ENCODE peak calls at places on chromosomes 7 and 10, in six cellular contexts. S is IMR-90, G is lower leg skin, U is HFF-Myc, M is A549, L is endothelial cell of umbilical vein. E is an unnamed sample.

GRCh38 chr10:130493446-130494198 is 357.4 kb downstream of the GLRX3 start:
- DNase-seq in S (no peak), G (no peak), U (no peak), M (no peak), L (no peak), E (no peak)

GRCh38 chr10:73991203-73991602 is 6.7 kb upstream of the VCL start:
- DNase-seq in S (no peak), G (no peak), U (no peak), M (no peak), L (no peak), E (no peak)

GRCh38 chr10:89115876-89116627 is 91.1 kb downstream of the CH25H start:
- DNase-seq in S (peak), G (no peak), U (no peak), M (peak), L (peak), E (no peak)

GRCh38 chr10:5611899-5612680 is 54.3 kb downstream of the ASB13 start:
- DNase-seq in S (no peak), G (no peak), U (no peak), M (no peak), L (no peak), E (no peak)

GRCh38 chr7:106217089-106217542 is 67.7 kb downstream of the NAMPT start:
- DNase-seq in S (peak), G (peak), U (peak), M (peak), L (peak), E (no peak)

GRCh38 chr10:123614888-123615287 is 51.3 kb upstream of the GPR26 start:
- DNase-seq in S (peak), G (peak), U (peak), M (peak), L (peak), E (peak)

GRCh38 chr10:17787087-17787942 is 21.8 kb upstream of the MRC1 start:
- DNase-seq in S (peak), G (no peak), U (peak), M (no peak), L (peak), E (no peak)

GRCh38 chr7:91240546-91240945 is 23.7 kb upstream of the FZD1 start:
- DNase-seq in S (peak), G (peak), U (no peak), M (no peak), L (no peak), E (no peak)

GRCh38 chr10:73585223-73585784 is 5.8 kb downstream of the USP54 start:
- DNase-seq in S (peak), G (no peak), U (no peak), M (no peak), L (no peak), E (no peak)

GRCh38 chr7:7920481-7920880 is 48.1 kb upstream of the GLCCI1 start:
- DNase-seq in S (no peak), G (no peak), U (no peak), M (no peak), L (no peak), E (no peak)

GRCh38 chr7:52944916-52945315 is 90.5 kb upstream of the POM121L12 start:
- DNase-seq in S (no peak), G (no peak), U (no peak), M (no peak), L (no peak), E (no peak)

GRCh38 chr10:76874151-76874550 is 763.5 kb downstream of the KCNMA1 start:
- DNase-seq in S (no peak), G (peak), U (no peak), M (no peak), L (no peak), E (no peak)

GRCh38 chr7:23469150-23469960 is 936 bp downstream of the IGF2BP3 start:
- DNase-seq in S (no peak), G (no peak), U (no peak), M (no peak), L (peak), E (no peak)

GRCh38 chr10:9209105-9209798 is 1154.8 kb downstream of the GATA3 start:
- DNase-seq in S (peak), G (peak), U (peak), M (peak), L (peak), E (peak)

GRCh38 chr10:29735628-29736324 is 101.0 kb upstream of the SVIL start:
- DNase-seq in S (peak), G (peak), U (no peak), M (peak), L (peak), E (peak)

GRCh38 chr10:1156616-1156886 is 100.4 kb downstream of the WDR37 start:
- DNase-seq in S (no peak), G (no peak), U (no peak), M (no peak), L (no peak), E (no peak)

GRCh38 chr10:78470267-78471103 is 436.8 kb downstream of the RPS24 start:
- DNase-seq in S (peak), G (peak), U (no peak), M (no peak), L (no peak), E (no peak)

GRCh38 chr7:44196450-44196872 is 4.3 kb upstream of the YKT6 start:
- DNase-seq in S (peak), G (no peak), U (peak), M (peak), L (peak), E (no peak)

GRCh38 chr7:34523233-34523918 is 134.6 kb upstream of the NPSR1 start:
- DNase-seq in S (no peak), G (no peak), U (no peak), M (no peak), L (no peak), E (no peak)

GRCh38 chr7:115635876-115636275 is 394.7 kb downstream of the TFEC start:
- DNase-seq in S (no peak), G (no peak), U (no peak), M (no peak), L (peak), E (no peak)

GRCh38 chr7:105849122-105849855 is 27.1 kb downstream of the ATXN7L1 start:
- DNase-seq in S (no peak), G (no peak), U (no peak), M (no peak), L (peak), E (no peak)

GRCh38 chr7:108492742-108493141 is 33.2 kb downstream of the PNPLA8 start:
- DNase-seq in S (no peak), G (no peak), U (no peak), M (no peak), L (no peak), E (no peak)

GRCh38 chr7:1810961-1811849 is 141.1 kb downstream of the ELFN1 start:
- DNase-seq in S (peak), G (no peak), U (peak), M (no peak), L (no peak), E (no peak)

GRCh38 chr10:33314788-33315561 is 19.5 kb downstream of the NRP1 start:
- DNase-seq in S (peak), G (no peak), U (no peak), M (no peak), L (peak), E (no peak)

GRCh38 chr7:83301416-83301815 is 138.7 kb upstream of the PCLO start:
- DNase-seq in S (no peak), G (no peak), U (no peak), M (no peak), L (peak), E (no peak)

GRCh38 chr7:105487559-105488218 is 34.4 kb downstream of the PUS7 start:
- DNase-seq in S (peak), G (no peak), U (peak), M (peak), L (peak), E (no peak)

GRCh38 chr7:18116661-18117060 is 89.0 kb upstream of the PRPS1L1 start:
- DNase-seq in S (no peak), G (no peak), U (no peak), M (no peak), L (no peak), E (no peak)

GRCh38 chr10:24849051-24849450 is 103.4 kb downstream of the PRTFDC1 start:
- DNase-seq in S (no peak), G (no peak), U (no peak), M (no peak), L (no peak), E (no peak)

GRCh38 chr7:28328822-28329615 is 83.3 kb upstream of the CREB5 start:
- DNase-seq in S (no peak), G (no peak), U (no peak), M (no peak), L (no peak), E (no peak)

GRCh38 chr7:947391-948210 is 6.9 kb downstream of the ADAP1 start:
- DNase-seq in S (no peak), G (no peak), U (no peak), M (no peak), L (no peak), E (no peak)

GRCh38 chr10:99395750-99396445 is 34.5 kb downstream of the GOT1 start:
- DNase-seq in S (peak), G (no peak), U (peak), M (no peak), L (peak), E (no peak)

GRCh38 chr7:101169838-101170531 is 4.6 kb upstream of the VGF start:
- DNase-seq in S (peak), G (peak), U (no peak), M (no peak), L (peak), E (peak)

GRCh38 chr7:55020481-55020871 is 1.7 kb downstream of the EGFR start:
- DNase-seq in S (peak), G (peak), U (no peak), M (peak), L (no peak), E (no peak)

GRCh38 chr10:69757553-69758309 is 44.0 kb upstream of the COL13A1 start:
- DNase-seq in S (peak), G (no peak), U (peak), M (no peak), L (peak), E (no peak)

GRCh38 chr10:99598781-99599481 is 21.3 kb downstream of the SLC25A28 start:
- DNase-seq in S (no peak), G (no peak), U (no peak), M (no peak), L (no peak), E (no peak)

GRCh38 chr10:97534746-97535367 is 36.1 kb downstream of the UBTD1 start:
- DNase-seq in S (no peak), G (no peak), U (no peak), M (peak), L (peak), E (no peak)

GRCh38 chr10:96093948-96094347 is 36.1 kb upstream of the ZNF518A start:
- DNase-seq in S (no peak), G (no peak), U (no peak), M (no peak), L (no peak), E (no peak)

GRCh38 chr10:96090463-96090800 is 39.7 kb upstream of the ZNF518A start:
- DNase-seq in S (no peak), G (no peak), U (no peak), M (no peak), L (no peak), E (no peak)

GRCh38 chr10:96089116-96089515 is 41.0 kb upstream of the ZNF518A start:
- DNase-seq in S (no peak), G (no peak), U (no peak), M (peak), L (no peak), E (no peak)

GRCh38 chr10:96092999-96093767 is 36.9 kb upstream of the ZNF518A start:
- DNase-seq in S (no peak), G (no peak), U (no peak), M (no peak), L (no peak), E (no peak)

GRCh38 chr10:96089670-96090462 is 40.2 kb upstream of the ZNF518A start:
- DNase-seq in S (peak), G (peak), U (peak), M (peak), L (peak), E (no peak)
- TF ChIP-seq CTCF in S (no peak), G (no peak), U (no peak), M (no peak), L (no peak), E (no peak)

DNA sequence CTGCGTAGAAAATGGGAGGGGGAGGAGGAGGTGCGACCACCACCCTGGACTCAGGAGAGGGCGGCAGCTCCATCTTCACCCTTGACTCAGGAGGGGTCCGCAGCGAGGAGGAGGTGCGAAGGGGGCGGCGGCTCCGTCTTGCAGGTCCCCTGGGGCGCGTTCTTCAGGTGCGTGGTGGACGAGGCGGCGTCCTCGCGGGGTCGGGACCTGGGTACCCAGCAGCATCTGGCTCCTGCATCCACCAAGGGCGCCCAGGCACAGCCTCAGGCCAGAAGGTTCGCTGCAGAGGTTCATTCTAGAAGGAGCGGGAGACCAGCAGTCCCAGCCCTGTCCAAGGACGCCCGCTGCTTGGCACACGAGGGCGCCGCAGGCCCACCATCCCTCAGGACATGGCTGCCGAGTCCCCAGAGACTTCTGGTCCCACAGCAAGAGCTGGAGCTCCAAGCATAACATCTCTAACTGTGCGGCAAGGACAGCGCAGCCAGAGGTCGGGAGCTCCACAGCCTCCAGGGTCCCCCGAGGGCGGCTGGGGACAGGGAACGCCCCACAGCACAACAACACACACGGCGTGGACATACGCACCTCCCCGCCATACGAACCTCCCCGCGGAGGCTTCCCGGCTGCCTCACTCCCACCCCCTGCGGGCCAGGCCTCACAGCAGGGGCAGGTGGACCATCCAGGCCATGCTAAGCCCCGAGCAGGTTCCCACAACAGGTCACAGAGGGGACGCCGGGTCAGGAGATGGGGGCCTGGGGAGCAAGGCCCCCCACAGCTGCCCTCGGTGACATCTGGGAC is 16.8 kb upstream of the DPYSL4 start:
- DNase-seq in S (no peak), G (no peak), U (no peak), M (no peak), L (no peak), E (no peak)
- TF ChIP-seq CTCF in S (no peak), G (no peak), U (no peak), M (no peak), L (no peak), E (no peak)

DNA sequence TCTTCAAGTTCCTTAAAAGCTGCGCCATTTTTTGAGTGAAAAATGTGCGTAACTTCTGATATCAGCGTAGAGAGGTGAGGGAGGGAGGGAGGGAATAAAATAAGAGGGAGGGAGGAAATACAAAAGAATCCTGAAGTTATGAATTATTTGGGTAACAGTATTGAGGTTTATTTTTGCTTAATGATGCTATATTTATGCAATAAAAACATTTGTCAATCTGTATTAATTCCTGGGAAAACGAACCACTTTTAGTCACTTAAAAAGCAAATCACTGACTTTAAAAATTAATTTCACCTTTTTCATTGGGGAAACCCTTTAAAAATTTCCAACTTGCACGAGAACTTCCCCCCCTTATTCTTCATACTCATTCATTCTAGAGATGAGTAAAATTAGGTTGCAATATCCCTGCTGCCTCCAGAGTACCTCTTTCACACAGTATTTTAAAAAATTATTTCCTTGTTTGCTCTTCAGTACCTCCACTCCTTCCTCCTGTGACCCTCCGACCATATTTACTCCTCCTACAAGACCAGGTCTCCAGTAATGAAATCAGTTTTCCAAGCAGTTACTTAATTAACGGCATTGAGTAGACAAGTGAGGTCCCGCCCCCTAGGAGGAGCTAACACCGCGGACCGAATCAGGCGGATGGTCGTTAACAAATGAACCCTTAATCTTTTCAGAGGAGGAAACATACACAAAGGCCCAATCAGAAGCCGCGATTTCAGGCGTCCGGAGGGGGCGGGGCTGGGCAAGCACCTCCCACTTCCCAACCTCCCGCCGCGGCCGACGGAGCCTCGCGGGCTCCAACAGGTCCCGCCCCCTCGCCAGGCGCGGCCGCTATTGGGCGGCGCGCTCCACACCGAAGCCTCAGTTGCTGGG is 521 bp upstream of the TRIM24 start:
- DNase-seq in S (no peak), G (peak), U (peak), M (peak), L (peak), E (peak)
- TF ChIP-seq CTCF in S (peak), G (no peak), U (no peak), M (no peak), L (no peak), E (no peak)

DNA sequence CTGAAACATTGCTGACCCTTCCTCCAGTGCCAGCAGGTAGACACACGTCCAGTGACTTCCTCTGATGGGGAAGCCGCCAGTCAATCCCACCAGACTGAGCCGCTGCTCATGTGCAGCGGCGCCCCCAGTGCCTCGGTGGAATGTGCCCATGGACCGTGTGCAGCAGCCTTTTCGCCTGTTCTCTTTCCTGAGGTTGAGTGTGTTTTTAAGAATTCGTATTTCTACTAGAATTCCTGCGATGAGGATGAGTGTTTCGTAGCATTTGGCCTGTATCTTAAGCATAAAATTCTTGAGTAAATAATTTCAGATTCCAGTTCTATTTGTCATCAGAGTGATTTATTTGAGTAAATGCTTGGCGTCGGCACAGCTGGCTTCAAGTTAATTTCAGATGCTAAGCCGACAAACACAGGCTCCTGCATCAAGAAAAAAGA is 35.4 kb downstream of the BNIP3 start:
- DNase-seq in S (peak), G (no peak), U (peak), M (peak), L (peak), E (no peak)
- TF ChIP-seq CTCF in S (peak), G (no peak), U (no peak), M (peak), L (peak), E (no peak)

GRCh38 chr7:144869072-144869471 is 33.2 kb upstream of the TPK1 start:
- DNase-seq in S (no peak), G (no peak), U (no peak), M (no peak), L (no peak), E (no peak)

GRCh38 chr7:144862612-144863319 is 26.9 kb upstream of the TPK1 start:
- DNase-seq in S (no peak), G (no peak), U (no peak), M (no peak), L (no peak), E (no peak)

GRCh38 chr7:144863320-144863647 is 27.4 kb upstream of the TPK1 start:
- DNase-seq in S (no peak), G (no peak), U (no peak), M (no peak), L (no peak), E (no peak)

GRCh38 chr7:144866189-144866588 is 30.3 kb upstream of the TPK1 start:
- DNase-seq in S (no peak), G (no peak), U (no peak), M (no peak), L (no peak), E (no peak)
- TF ChIP-seq CTCF in S (no peak), G (no peak), U (no peak), M (no peak), L (no peak), E (no peak)

GRCh38 chr7:36058020-36058592 is 94.9 kb upstream of the EEPD1 start:
- DNase-seq in S (no peak), G (no peak), U (no peak), M (no peak), L (no peak), E (no peak)
- TF ChIP-seq CTCF in S (no peak), G (no peak), U (no peak), M (no peak), L (no peak), E (no peak)

DNA sequence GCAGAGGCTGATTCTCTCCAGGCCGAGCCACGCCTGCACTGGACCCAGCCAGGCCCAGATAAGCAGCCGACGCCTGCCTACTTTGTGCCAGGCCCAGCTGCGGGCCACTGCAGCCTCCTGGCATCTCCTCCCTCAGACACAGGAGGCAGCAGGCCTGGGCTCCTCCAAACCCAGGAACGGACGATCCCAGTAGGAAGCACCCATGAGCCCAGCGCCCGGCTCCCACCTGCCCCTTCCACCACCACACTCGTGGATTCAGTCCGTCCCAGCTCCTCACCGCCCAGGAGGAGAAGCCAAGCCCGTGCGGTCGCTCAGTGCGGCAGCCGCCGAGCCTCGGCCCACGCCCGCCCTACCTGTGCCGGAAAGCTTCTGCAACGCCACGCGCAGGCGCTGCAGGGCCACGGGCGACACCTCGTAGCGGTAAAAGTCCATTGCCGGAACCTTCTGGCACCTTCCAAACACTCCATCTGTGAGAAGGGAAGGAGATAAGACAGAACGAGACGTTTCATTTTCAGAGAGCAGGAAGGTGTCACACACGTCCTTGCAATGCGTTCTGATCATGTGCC is 271.1 kb downstream of the PTPRN2 start:
- DNase-seq in S (no peak), G (no peak), U (no peak), M (no peak), L (no peak), E (no peak)
- TF ChIP-seq CTCF in S (no peak), G (no peak), U (no peak), M (no peak), L (no peak), E (no peak)

GRCh38 chr10:114821915-114822770 is 563 bp downstream of the FHIP2A start:
- DNase-seq in S (peak), G (peak), U (no peak), M (peak), L (peak), E (peak)
- TF ChIP-seq CTCF in S (no peak), G (no peak), U (no peak), M (no peak), L (no peak), E (peak)